ENCODE peak calls at places on chromosomes 12 and 14, in five cellular contexts. One of them, this sample, is unnamed.

GRCh38 chr12:96294831-96295230 is 100.7 kb downstream of the ELK3 start:
- DNase-seq in breast epithelium: no peak
- DNase-seq in choroid plexus epithelial cell: peak; percentile 74
- DNase-seq in esophagus muscularis mucosa: no peak
- DNase-seq in cardiac muscle cell: peak; percentile 52
- DNase-seq in this sample: no peak

GRCh38 chr12:24839268-24839791 is 109.6 kb downstream of the BCAT1 start:
- DNase-seq in breast epithelium: no peak
- DNase-seq in cardiac muscle cell: peak; percentile 39
- DNase-seq in choroid plexus epithelial cell: peak; percentile 78
- DNase-seq in esophagus muscularis mucosa: no peak
- DNase-seq in this sample: no peak

GRCh38 chr12:68259318-68259940 is 6.0 kb upstream of the IL22 start:
- DNase-seq in cardiac muscle cell: peak; percentile 44
- DNase-seq in breast epithelium: no peak
- DNase-seq in choroid plexus epithelial cell: peak; percentile 97
- DNase-seq in esophagus muscularis mucosa: no peak
- DNase-seq in this sample: no peak

GRCh38 chr14:103427485-103428443 is 42.5 kb downstream of the MARK3 start:
- DNase-seq in esophagus muscularis mucosa: no peak
- DNase-seq in choroid plexus epithelial cell: peak; percentile 95
- DNase-seq in cardiac muscle cell: peak; percentile 94
- DNase-seq in breast epithelium: no peak
- DNase-seq in this sample: no peak

GRCh38 chr12:57766464-57767311 is at the start of gene CYP27B1:
- DNase-seq in esophagus muscularis mucosa: no peak
- DNase-seq in breast epithelium: no peak
- DNase-seq in choroid plexus epithelial cell: peak; percentile 44
- DNase-seq in cardiac muscle cell: peak; percentile 59
- DNase-seq in this sample: no peak

GRCh38 chr12:89694542-89694941 is 14.1 kb downstream of the ATP2B1 start:
- DNase-seq in breast epithelium: no peak
- DNase-seq in esophagus muscularis mucosa: no peak
- DNase-seq in choroid plexus epithelial cell: no peak
- DNase-seq in cardiac muscle cell: no peak
- DNase-seq in this sample: no peak

GRCh38 chr12:114425031-114425626 is 19.2 kb upstream of the TBX5 start:
- DNase-seq in breast epithelium: no peak
- DNase-seq in cardiac muscle cell: peak; percentile 77
- DNase-seq in choroid plexus epithelial cell: no peak
- DNase-seq in esophagus muscularis mucosa: no peak
- DNase-seq in this sample: no peak

GRCh38 chr12:28497889-28498411 is 307.7 kb downstream of the CCDC91 start:
- DNase-seq in choroid plexus epithelial cell: peak; percentile 62
- DNase-seq in esophagus muscularis mucosa: no peak
- DNase-seq in cardiac muscle cell: peak; percentile 21
- DNase-seq in breast epithelium: no peak
- DNase-seq in this sample: no peak

GRCh38 chr14:102819176-102819628 is 42.0 kb downstream of the TRAF3 start:
- DNase-seq in cardiac muscle cell: no peak
- DNase-seq in choroid plexus epithelial cell: no peak
- DNase-seq in breast epithelium: no peak
- DNase-seq in esophagus muscularis mucosa: no peak
- DNase-seq in this sample: no peak

GRCh38 chr12:16424531-16424930 is 77.1 kb downstream of the MGST1 start:
- DNase-seq in cardiac muscle cell: no peak
- DNase-seq in esophagus muscularis mucosa: no peak
- DNase-seq in breast epithelium: no peak
- DNase-seq in choroid plexus epithelial cell: no peak
- DNase-seq in this sample: no peak

GRCh38 chr14:89534896-89535615 is 118.0 kb upstream of the FOXN3 start:
- DNase-seq in esophagus muscularis mucosa: peak; percentile 26
- DNase-seq in breast epithelium: no peak
- DNase-seq in choroid plexus epithelial cell: peak; percentile 88
- DNase-seq in cardiac muscle cell: peak; percentile 60
- DNase-seq in this sample: no peak

GRCh38 chr14:105588236-105588860 is 62.0 kb downstream of the TMEM121 start:
- DNase-seq in breast epithelium: no peak
- DNase-seq in esophagus muscularis mucosa: no peak
- DNase-seq in cardiac muscle cell: no peak
- DNase-seq in choroid plexus epithelial cell: no peak
- DNase-seq in this sample: no peak

GRCh38 chr14:92905667-92906066 is 17.3 kb upstream of the CHGA start:
- DNase-seq in breast epithelium: no peak
- DNase-seq in cardiac muscle cell: no peak
- DNase-seq in choroid plexus epithelial cell: no peak
- DNase-seq in esophagus muscularis mucosa: no peak
- DNase-seq in this sample: no peak

GRCh38 chr12:93777249-93777648 is 100.1 kb downstream of the CRADD start:
- DNase-seq in esophagus muscularis mucosa: no peak
- DNase-seq in choroid plexus epithelial cell: peak; percentile 84
- DNase-seq in cardiac muscle cell: peak; percentile 78
- DNase-seq in breast epithelium: no peak
- DNase-seq in this sample: no peak

GRCh38 chr12:94289551-94290312 is 141.4 kb downstream of the PLXNC1 start:
- DNase-seq in breast epithelium: no peak
- DNase-seq in esophagus muscularis mucosa: no peak
- DNase-seq in cardiac muscle cell: peak; percentile 90
- DNase-seq in choroid plexus epithelial cell: peak; percentile 72
- DNase-seq in this sample: no peak

GRCh38 chr12:94091624-94092023 is 56.8 kb upstream of the PLXNC1 start:
- DNase-seq in choroid plexus epithelial cell: no peak
- DNase-seq in cardiac muscle cell: no peak
- DNase-seq in esophagus muscularis mucosa: no peak
- DNase-seq in breast epithelium: no peak
- DNase-seq in this sample: no peak

GRCh38 chr14:63248211-63248610 is 44.0 kb downstream of the RHOJ start:
- DNase-seq in esophagus muscularis mucosa: no peak
- DNase-seq in choroid plexus epithelial cell: peak; percentile 55
- DNase-seq in cardiac muscle cell: peak; percentile 72
- DNase-seq in breast epithelium: no peak
- DNase-seq in this sample: no peak

GRCh38 chr12:57276935-57277563 is 26.1 kb upstream of the STAC3 start:
- DNase-seq in cardiac muscle cell: peak; percentile 32
- DNase-seq in choroid plexus epithelial cell: peak; percentile 60
- DNase-seq in breast epithelium: no peak
- DNase-seq in esophagus muscularis mucosa: no peak
- DNase-seq in this sample: no peak

GRCh38 chr14:95043732-95044462 is 113.4 kb downstream of the DICER1 start:
- DNase-seq in cardiac muscle cell: no peak
- DNase-seq in breast epithelium: no peak
- DNase-seq in esophagus muscularis mucosa: no peak
- DNase-seq in choroid plexus epithelial cell: no peak
- DNase-seq in this sample: peak; percentile 35

GRCh38 chr14:24092110-24092959 is 1.8 kb upstream of the PCK2 start:
- DNase-seq in esophagus muscularis mucosa: no peak
- DNase-seq in breast epithelium: no peak
- DNase-seq in choroid plexus epithelial cell: no peak
- DNase-seq in cardiac muscle cell: peak; percentile 8
- DNase-seq in this sample: no peak

GRCh38 chr12:108594-108993 is 42.0 kb downstream of the IQSEC3 start:
- DNase-seq in choroid plexus epithelial cell: no peak
- DNase-seq in esophagus muscularis mucosa: no peak
- DNase-seq in cardiac muscle cell: no peak
- DNase-seq in breast epithelium: no peak
- DNase-seq in this sample: no peak

GRCh38 chr14:104134061-104134965 is 4.1 kb upstream of the KIF26A start:
- DNase-seq in breast epithelium: no peak
- DNase-seq in choroid plexus epithelial cell: no peak
- DNase-seq in esophagus muscularis mucosa: no peak
- DNase-seq in cardiac muscle cell: no peak
- DNase-seq in this sample: no peak

GRCh38 chr12:69070319-69071090 is 137.5 kb upstream of the CPM start:
- DNase-seq in breast epithelium: no peak
- DNase-seq in cardiac muscle cell: peak; percentile 81
- DNase-seq in esophagus muscularis mucosa: no peak
- DNase-seq in choroid plexus epithelial cell: peak; percentile 84
- DNase-seq in this sample: peak; percentile 58

GRCh38 chr14:101591121-101591520 is 29.8 kb downstream of the DIO3 start:
- DNase-seq in esophagus muscularis mucosa: no peak
- DNase-seq in choroid plexus epithelial cell: no peak
- DNase-seq in cardiac muscle cell: peak; percentile 18
- DNase-seq in breast epithelium: no peak
- DNase-seq in this sample: no peak

GRCh38 chr14:101595349-101595748 is 34.1 kb downstream of the DIO3 start:
- DNase-seq in cardiac muscle cell: no peak
- DNase-seq in choroid plexus epithelial cell: no peak
- DNase-seq in breast epithelium: no peak
- DNase-seq in esophagus muscularis mucosa: peak; percentile 79
- DNase-seq in this sample: no peak

GRCh38 chr14:101591582-101591981 is 30.3 kb downstream of the DIO3 start:
- DNase-seq in breast epithelium: no peak
- DNase-seq in esophagus muscularis mucosa: no peak
- DNase-seq in choroid plexus epithelial cell: no peak
- DNase-seq in cardiac muscle cell: no peak
- DNase-seq in this sample: no peak

GRCh38 chr14:101594511-101595148 is 33.3 kb downstream of the DIO3 start:
- DNase-seq in choroid plexus epithelial cell: no peak
- DNase-seq in cardiac muscle cell: no peak
- DNase-seq in breast epithelium: no peak
- DNase-seq in esophagus muscularis mucosa: peak; percentile 19
- DNase-seq in this sample: no peak

DNA sequence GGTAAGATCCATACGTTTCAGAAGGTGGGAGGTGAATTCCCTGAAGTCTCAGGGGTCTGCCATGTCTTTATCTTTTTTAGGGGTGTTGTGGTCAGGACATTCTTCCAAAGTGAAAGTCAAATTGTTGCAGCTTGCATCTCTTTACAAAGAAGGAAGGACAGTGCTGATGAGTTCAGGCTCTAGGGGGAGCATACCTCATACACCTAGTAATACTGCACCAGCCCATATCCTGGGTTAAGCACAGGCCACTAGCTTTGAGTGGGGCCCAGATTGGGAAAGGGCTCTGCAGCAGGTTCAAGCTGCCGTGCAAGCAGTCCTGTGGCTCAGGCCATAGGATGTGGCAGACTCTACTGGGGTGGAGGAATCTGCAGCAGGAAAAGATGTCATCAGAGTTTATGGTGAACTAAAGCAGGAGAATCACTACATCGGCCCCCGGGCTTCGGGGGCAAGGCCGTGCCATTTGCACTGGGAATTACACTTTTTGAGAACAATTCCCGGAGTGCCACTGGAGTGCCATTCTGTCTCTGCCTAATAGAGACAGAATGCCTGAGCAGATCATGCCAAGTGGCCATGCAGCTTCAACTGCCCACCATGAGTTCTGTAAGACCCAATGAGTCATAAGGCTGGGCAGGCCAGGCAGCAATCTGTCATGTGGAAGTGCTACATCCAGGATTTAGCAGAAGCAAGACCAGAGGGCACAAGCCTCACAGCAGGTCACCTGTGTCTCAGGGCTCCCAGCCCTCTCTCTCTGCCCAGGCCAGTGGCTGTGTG is 32.3 kb downstream of the DIO3 start:
- DNase-seq in breast epithelium: no peak
- DNase-seq in cardiac muscle cell: no peak
- DNase-seq in esophagus muscularis mucosa: peak; percentile 86
- DNase-seq in choroid plexus epithelial cell: no peak
- DNase-seq in this sample: no peak
- TF ChIP-seq CTCF in breast epithelium: no peak
- TF ChIP-seq CTCF in cardiac muscle cell: no peak
- TF ChIP-seq CTCF in esophagus muscularis mucosa: no peak
- TF ChIP-seq CTCF in choroid plexus epithelial cell: no peak
- TF ChIP-seq CTCF in this sample: no peak

GRCh38 chr12:46131729-46132128 is 137.1 kb downstream of the SLC38A1 start:
- DNase-seq in cardiac muscle cell: no peak
- DNase-seq in esophagus muscularis mucosa: no peak
- DNase-seq in breast epithelium: no peak
- DNase-seq in choroid plexus epithelial cell: no peak
- DNase-seq in this sample: no peak
- TF ChIP-seq CTCF in cardiac muscle cell: peak; percentile 15
- TF ChIP-seq CTCF in esophagus muscularis mucosa: peak; percentile 22
- TF ChIP-seq CTCF in breast epithelium: no peak
- TF ChIP-seq CTCF in choroid plexus epithelial cell: peak; percentile 32
- TF ChIP-seq CTCF in this sample: no peak

GRCh38 chr12:49228653-49229052 is 36.2 kb upstream of the TUBA1C start:
- DNase-seq in breast epithelium: no peak
- DNase-seq in cardiac muscle cell: no peak
- DNase-seq in choroid plexus epithelial cell: no peak
- DNase-seq in esophagus muscularis mucosa: no peak
- DNase-seq in this sample: no peak

GRCh38 chr12:49223122-49223521 is 34.2 kb upstream of the TUBA1A start:
- DNase-seq in cardiac muscle cell: no peak
- DNase-seq in esophagus muscularis mucosa: no peak
- DNase-seq in breast epithelium: no peak
- DNase-seq in choroid plexus epithelial cell: no peak
- DNase-seq in this sample: no peak

GRCh38 chr12:49227701-49228100 is 37.2 kb upstream of the TUBA1C start:
- DNase-seq in choroid plexus epithelial cell: no peak
- DNase-seq in cardiac muscle cell: no peak
- DNase-seq in esophagus muscularis mucosa: no peak
- DNase-seq in breast epithelium: no peak
- DNase-seq in this sample: no peak

GRCh38 chr12:49223590-49224369 is 34.9 kb upstream of the TUBA1A start:
- DNase-seq in esophagus muscularis mucosa: no peak
- DNase-seq in breast epithelium: no peak
- DNase-seq in choroid plexus epithelial cell: no peak
- DNase-seq in cardiac muscle cell: no peak
- DNase-seq in this sample: no peak

DNA sequence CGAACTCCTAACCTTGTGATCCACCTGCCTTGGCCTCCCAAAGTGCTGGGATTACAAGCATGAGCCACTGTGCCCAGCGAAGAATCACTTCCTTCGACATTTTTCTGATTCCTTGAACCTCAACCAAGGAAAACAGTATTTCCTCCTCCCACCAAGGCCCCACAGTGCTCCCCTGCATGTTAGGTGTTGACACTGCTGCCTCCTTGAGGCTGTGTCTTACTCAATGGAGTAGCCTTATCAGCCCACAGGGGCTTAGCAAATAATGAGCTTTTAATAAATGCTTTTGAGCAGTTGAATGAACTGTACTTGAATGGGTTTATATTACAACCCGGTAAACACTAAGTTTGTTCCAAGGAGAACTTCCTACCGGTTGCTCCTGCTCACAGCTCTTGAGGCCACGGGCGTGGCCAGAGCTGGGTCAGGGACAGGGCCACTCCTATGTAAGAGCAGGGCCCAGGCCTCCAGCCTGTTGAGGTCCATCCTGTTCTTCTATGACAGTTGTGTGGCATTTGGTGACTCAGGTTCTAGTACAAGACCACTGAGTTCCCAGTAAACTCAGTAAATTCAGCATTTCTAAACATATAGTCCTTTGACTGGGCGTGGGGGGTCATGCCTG is 36.8 kb upstream of the TUBA1A start:
- DNase-seq in choroid plexus epithelial cell: peak; percentile 77
- DNase-seq in cardiac muscle cell: peak; percentile 69
- DNase-seq in esophagus muscularis mucosa: no peak
- DNase-seq in breast epithelium: no peak
- DNase-seq in this sample: no peak
- TF ChIP-seq CTCF in choroid plexus epithelial cell: peak; percentile 49
- TF ChIP-seq CTCF in cardiac muscle cell: peak; percentile 29
- TF ChIP-seq CTCF in esophagus muscularis mucosa: no peak
- TF ChIP-seq CTCF in breast epithelium: no peak
- TF ChIP-seq CTCF in this sample: no peak

DNA sequence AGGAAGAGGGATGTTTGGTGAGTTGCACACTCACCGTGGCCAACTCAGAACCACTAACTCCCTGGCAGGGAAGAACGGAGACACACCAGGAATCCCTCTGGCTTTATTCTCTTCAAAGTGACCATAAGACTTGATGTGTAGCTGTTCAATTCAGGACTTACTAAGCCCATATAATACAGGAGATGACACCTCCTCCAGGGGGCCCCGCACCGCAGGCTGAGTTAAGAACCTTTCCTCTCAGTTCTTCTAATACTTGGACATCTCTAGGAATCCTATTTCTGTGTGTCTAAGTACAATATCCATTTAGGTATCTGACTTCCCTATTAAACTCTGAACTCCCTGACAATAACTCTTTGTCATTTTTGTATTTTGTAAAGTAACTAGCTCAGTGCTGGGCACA is 49.5 kb downstream of the DCAF4 start:
- DNase-seq in cardiac muscle cell: no peak
- DNase-seq in esophagus muscularis mucosa: no peak
- DNase-seq in breast epithelium: no peak
- DNase-seq in choroid plexus epithelial cell: peak; percentile 16
- DNase-seq in this sample: no peak
- TF ChIP-seq CTCF in cardiac muscle cell: no peak
- TF ChIP-seq CTCF in esophagus muscularis mucosa: peak; percentile 6
- TF ChIP-seq CTCF in breast epithelium: no peak
- TF ChIP-seq CTCF in choroid plexus epithelial cell: peak; percentile 28
- TF ChIP-seq CTCF in this sample: no peak